ENCODE peak calls at places on chromosomes 3 and 15, in nine cellular contexts. L, R, S, Y, E, U, H, T and X are unnamed samples.

GRCh38 chr3:143236226-143236964 is 116.8 kb downstream of the CHST2 start:
- DNase-seq in L (peak), R (no peak), S (no peak), Y (no peak), E (no peak), U (no peak), H (no peak), T (no peak), X (no peak)

GRCh38 chr3:189160519-189161309 is 11.1 kb upstream of the TPRG1 start:
- DNase-seq in L (no peak), R (peak), S (no peak), Y (no peak), E (no peak), U (no peak), H (no peak), T (no peak), X (no peak)

GRCh38 chr3:159951580-159951979 is 37.1 kb upstream of the IL12A start:
- DNase-seq in L (no peak), R (no peak), S (no peak), Y (no peak), E (no peak), U (no peak), H (no peak), T (no peak), X (no peak)

GRCh38 chr3:40770046-40770445 is 245.3 kb downstream of the ZNF621 start:
- DNase-seq in L (no peak), R (no peak), S (no peak), Y (no peak), E (no peak), U (no peak), H (no peak), T (no peak), X (no peak)

GRCh38 chr15:47565986-47566385 is 151.3 kb upstream of the SEMA6D start:
- DNase-seq in L (no peak), R (no peak), S (no peak), Y (no peak), E (no peak), U (no peak), H (no peak), T (no peak), X (no peak)

GRCh38 chr3:182682263-182683229 is 110.8 kb upstream of the ATP11B start:
- DNase-seq in L (peak), R (peak), S (peak), Y (peak), E (no peak), U (peak), H (no peak), T (peak), X (peak)

GRCh38 chr15:94526071-94526689 is 294.8 kb downstream of the MCTP2 start:
- DNase-seq in L (peak), R (peak), S (peak), Y (peak), E (peak), U (no peak), H (no peak), T (no peak), X (no peak)

GRCh38 chr3:64848127-64848526 is 160.3 kb upstream of the ADAMTS9 start:
- DNase-seq in L (no peak), R (no peak), S (no peak), Y (no peak), E (no peak), U (no peak), H (no peak), T (no peak), X (no peak)

GRCh38 chr3:194140520-194141414 is 4.8 kb downstream of the HES1 start:
- DNase-seq in L (peak), R (peak), S (peak), Y (peak), E (no peak), U (peak), H (no peak), T (peak), X (no peak)

GRCh38 chr15:34721802-34722795 is 32.7 kb downstream of the GJD2 start:
- DNase-seq in L (peak), R (peak), S (peak), Y (peak), E (peak), U (peak), H (peak), T (no peak), X (peak)

GRCh38 chr3:13208706-13209295 is 135.6 kb upstream of the IQSEC1 start:
- DNase-seq in L (no peak), R (no peak), S (no peak), Y (no peak), E (no peak), U (no peak), H (no peak), T (no peak), X (no peak)

GRCh38 chr3:124774305-124774673 is 44.0 kb downstream of the UMPS start:
- DNase-seq in L (peak), R (peak), S (peak), Y (no peak), E (no peak), U (peak), H (peak), T (no peak), X (peak)

GRCh38 chr15:66072616-66073361 is 180.8 kb downstream of the MEGF11 start:
- DNase-seq in L (no peak), R (no peak), S (no peak), Y (no peak), E (no peak), U (no peak), H (no peak), T (no peak), X (no peak)

GRCh38 chr15:66071621-66072295 is 181.8 kb downstream of the MEGF11 start:
- DNase-seq in L (no peak), R (no peak), S (peak), Y (no peak), E (no peak), U (peak), H (no peak), T (no peak), X (peak)

GRCh38 chr15:66070220-66070934 is 183.2 kb downstream of the MEGF11 start:
- DNase-seq in L (no peak), R (no peak), S (no peak), Y (no peak), E (no peak), U (no peak), H (no peak), T (no peak), X (no peak)

GRCh38 chr15:66069751-66070150 is 183.8 kb downstream of the MEGF11 start:
- DNase-seq in L (no peak), R (no peak), S (no peak), Y (no peak), E (no peak), U (no peak), H (no peak), T (no peak), X (no peak)

GRCh38 chr15:66071160-66071559 is 182.4 kb downstream of the MEGF11 start:
- DNase-seq in L (no peak), R (no peak), S (no peak), Y (no peak), E (no peak), U (no peak), H (no peak), T (no peak), X (no peak)
- TF ChIP-seq EZH2 in L (no peak), R (no peak), S (no peak), Y (no peak), E (no peak), U (no peak), H (no peak), T (no peak), X (no peak)

GRCh38 chr15:45378149-45378912 is at the start of gene GATM:
- DNase-seq in L (peak), R (peak), S (peak), Y (peak), E (no peak), U (peak), H (no peak), T (no peak), X (peak)

GRCh38 chr15:45377630-45378148 is 655 bp downstream of the GATM start:
- DNase-seq in L (peak), R (peak), S (no peak), Y (no peak), E (no peak), U (peak), H (no peak), T (no peak), X (no peak)

GRCh38 chr15:45376967-45377629 is 1.2 kb downstream of the GATM start:
- DNase-seq in L (no peak), R (no peak), S (no peak), Y (no peak), E (no peak), U (no peak), H (no peak), T (no peak), X (no peak)

GRCh38 chr15:45376300-45376928 is 1.9 kb downstream of the GATM start:
- DNase-seq in L (no peak), R (no peak), S (no peak), Y (no peak), E (no peak), U (no peak), H (no peak), T (no peak), X (no peak)

DNA sequence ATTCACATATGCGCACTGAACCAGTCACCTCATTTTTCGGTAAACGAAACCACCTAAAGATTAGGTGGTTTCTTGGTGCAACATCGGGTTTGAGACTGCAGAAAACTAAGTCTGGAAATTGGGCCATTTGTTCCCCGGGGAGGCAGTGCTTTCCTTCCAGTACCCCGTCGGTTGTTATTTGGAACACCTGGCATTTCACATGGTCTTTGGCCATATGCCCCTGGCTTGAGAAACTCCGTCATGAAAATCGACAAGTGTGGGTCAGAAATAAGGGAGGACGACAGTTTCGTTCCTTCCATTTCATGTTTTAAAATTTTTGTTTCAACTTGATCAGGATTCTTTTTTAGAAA is 544 bp upstream of the GATM start:
- DNase-seq in L (peak), R (peak), S (no peak), Y (no peak), E (no peak), U (no peak), H (no peak), T (no peak), X (no peak)
- H3K4me3 ChIP-seq in L (peak), R (peak), S (peak), Y (peak), E (no peak), U (peak), H (peak), T (no peak), X (peak)

GRCh38 chr3:147358144-147358992 is 48.0 kb downstream of the ZIC4 start:
- DNase-seq in L (no peak), R (peak), S (no peak), Y (no peak), E (no peak), U (no peak), H (no peak), T (no peak), X (no peak)

GRCh38 chr3:147355104-147355854 is 51.1 kb downstream of the ZIC4 start:
- DNase-seq in L (peak), R (no peak), S (no peak), Y (no peak), E (no peak), U (no peak), H (no peak), T (no peak), X (no peak)

GRCh38 chr3:147359177-147360062 is 46.9 kb downstream of the ZIC4 start:
- DNase-seq in L (peak), R (peak), S (no peak), Y (no peak), E (no peak), U (no peak), H (no peak), T (no peak), X (no peak)

GRCh38 chr3:147356145-147356908 is 50.0 kb downstream of the ZIC4 start:
- DNase-seq in L (no peak), R (no peak), S (no peak), Y (no peak), E (no peak), U (no peak), H (no peak), T (no peak), X (no peak)

GRCh38 chr3:147356909-147357733 is 49.2 kb downstream of the ZIC4 start:
- DNase-seq in L (peak), R (peak), S (no peak), Y (no peak), E (no peak), U (peak), H (no peak), T (no peak), X (no peak)
- TF ChIP-seq EZH2 in L (peak), R (peak), S (no peak), Y (peak), E (no peak), U (peak), H (peak), T (no peak), X (peak)

DNA sequence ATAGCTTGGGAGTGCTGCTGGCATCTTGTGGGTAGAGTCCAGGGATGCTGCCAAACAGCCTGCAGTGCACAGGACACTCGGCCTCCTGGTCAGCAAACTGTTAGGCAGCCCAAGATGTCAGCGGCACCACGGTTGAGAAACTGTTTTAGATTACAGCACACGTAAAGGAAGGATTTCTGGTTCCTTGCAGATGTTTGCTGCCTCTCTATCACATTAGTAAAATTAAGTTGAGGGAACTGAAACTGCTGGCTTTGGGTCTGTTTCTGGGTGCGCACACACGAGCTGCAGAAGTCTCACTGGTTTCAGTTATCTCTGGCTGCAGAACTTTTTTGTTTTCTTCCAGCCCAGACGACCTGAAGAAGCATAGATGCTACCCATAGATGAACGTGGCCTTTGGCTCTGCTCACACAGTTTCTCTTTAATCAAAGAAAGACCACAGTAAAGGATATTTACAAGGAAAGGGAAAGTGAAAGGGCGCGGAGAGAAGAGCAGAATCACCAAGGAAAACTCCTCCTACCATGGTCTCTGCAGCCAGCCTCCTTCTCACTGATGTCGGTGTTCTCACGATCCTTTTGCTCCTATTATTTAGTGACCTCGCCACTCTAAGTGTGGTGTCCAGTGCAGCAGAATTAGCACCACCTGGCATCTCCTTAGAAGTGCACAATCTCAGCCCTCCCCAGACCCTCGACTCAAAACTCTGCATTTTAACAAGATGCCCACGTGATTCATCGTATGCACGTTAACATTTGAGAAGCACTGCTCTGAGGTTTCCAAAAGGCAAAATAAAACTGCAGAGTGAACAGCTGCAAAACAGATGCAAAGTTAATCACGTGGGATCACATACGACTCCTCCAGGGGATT is 50.6 kb upstream of the AKAP13 start:
- DNase-seq in L (no peak), R (no peak), S (no peak), Y (no peak), E (no peak), U (peak), H (no peak), T (peak), X (peak)
- H3K4me3 ChIP-seq in L (no peak), R (no peak), S (no peak), Y (peak), E (no peak), U (peak), H (no peak), T (peak), X (peak)

GRCh38 chr15:52797625-52798501 is 7.7 kb upstream of the ONECUT1 start:
- DNase-seq in L (no peak), R (peak), S (no peak), Y (no peak), E (no peak), U (no peak), H (no peak), T (peak), X (no peak)

GRCh38 chr15:52795464-52796227 is 5.5 kb upstream of the ONECUT1 start:
- DNase-seq in L (no peak), R (peak), S (no peak), Y (no peak), E (no peak), U (no peak), H (no peak), T (no peak), X (no peak)

GRCh38 chr15:52798529-52799101 is 8.5 kb upstream of the ONECUT1 start:
- DNase-seq in L (peak), R (peak), S (no peak), Y (no peak), E (no peak), U (no peak), H (no peak), T (no peak), X (no peak)

GRCh38 chr15:52796228-52796521 is 6.0 kb upstream of the ONECUT1 start:
- DNase-seq in L (no peak), R (no peak), S (no peak), Y (no peak), E (no peak), U (no peak), H (no peak), T (no peak), X (no peak)

DNA sequence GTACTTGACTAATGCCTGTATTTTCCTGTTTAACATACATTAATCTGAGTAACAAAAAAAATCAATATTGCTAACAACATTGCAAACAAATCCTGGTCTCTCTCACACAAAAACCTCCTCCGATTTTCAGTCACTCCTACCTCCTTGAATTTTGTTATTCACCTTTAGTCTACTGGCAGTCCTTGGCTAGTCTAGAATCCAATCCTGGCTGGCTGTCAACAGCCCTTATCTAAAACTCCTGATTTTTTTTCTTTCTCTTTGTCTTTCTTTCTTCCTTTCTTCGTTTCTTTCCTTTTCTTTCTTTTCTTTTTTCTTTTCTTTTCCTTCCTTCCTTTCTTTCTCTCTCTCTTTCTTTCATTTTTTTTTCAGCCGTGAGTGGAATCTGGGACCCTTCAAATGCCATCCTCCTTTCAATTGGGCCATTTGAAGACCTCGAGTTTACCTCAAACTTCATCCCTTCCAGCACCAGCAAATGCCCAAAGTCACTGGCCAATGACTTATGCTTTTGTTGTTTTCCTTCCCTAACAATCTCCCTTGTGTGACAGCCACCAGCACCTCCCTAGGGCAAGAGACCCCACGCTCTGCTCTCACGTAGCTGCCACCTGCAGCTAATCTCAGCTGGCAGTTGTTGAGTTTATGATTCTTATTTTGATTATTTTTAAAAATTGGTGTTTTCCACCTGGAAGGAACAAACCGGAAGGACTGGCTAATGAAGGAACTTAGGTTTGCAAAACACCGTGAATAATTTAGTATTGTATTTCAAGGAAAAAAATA is 6.8 kb upstream of the ONECUT1 start:
- DNase-seq in L (no peak), R (no peak), S (no peak), Y (no peak), E (no peak), U (no peak), H (no peak), T (no peak), X (no peak)
- TF ChIP-seq EZH2 in L (no peak), R (peak), S (no peak), Y (no peak), E (no peak), U (no peak), H (no peak), T (no peak), X (no peak)